ENCODE peak calls at places on chromosomes 4 and X, in ten cellular contexts. P is psoas muscle, I is DND-41, E is HCT116, R is SK-N-SH, K is IMR-90, C is cardiac muscle cell, T is left ventricle myocardium inferior, V is right atrium auricular region, J is transverse colon. Y is an unnamed sample.

GRCh38 chr4:48138936-48139335 is 4.9 kb upstream of the TXK start:
- DNase-seq in P (no peak), I (no peak), E (no peak), R (no peak), K (no peak), C (no peak), T (no peak), V (no peak), J (no peak), Y (no peak)

GRCh38 chr4:109816082-109816442 is 500 bp downstream of the GAR1 start:
- DNase-seq in P (no peak), I (peak; percentile 62), E (no peak), R (no peak), K (no peak), C (no peak), T (no peak), V (no peak), J (peak; percentile 26), Y (peak; percentile 68)

GRCh38 chrX:50876551-50876950 is 34.0 kb upstream of the BMP15 start:
- DNase-seq in P (no peak), I (no peak), E (no peak), R (no peak), K (no peak), C (no peak), T (no peak), V (no peak), J (no peak), Y (no peak)

GRCh38 chr4:185435466-185435865 is 9.7 kb upstream of the UFSP2 start:
- DNase-seq in P (no peak), I (no peak), E (no peak), R (no peak), K (no peak), C (no peak), T (no peak), V (no peak), J (no peak), Y (no peak)

GRCh38 chrX:26613951-26614350 is 398.0 kb downstream of the MAGEB5 start:
- DNase-seq in P (no peak), I (no peak), E (no peak), R (no peak), K (peak; percentile 60), C (no peak), T (no peak), V (no peak), J (no peak), Y (no peak)

GRCh38 chr4:56434599-56435000 is 815 bp downstream of the PPAT start:
- DNase-seq in P (no peak), I (no peak), E (no peak), R (no peak), K (peak; percentile 58), C (peak; percentile 78), T (no peak), V (no peak), J (no peak), Y (no peak)

GRCh38 chr4:60743654-60744053 is 456.5 kb upstream of the ADGRL3 start:
- DNase-seq in P (no peak), I (no peak), E (no peak), R (no peak), K (no peak), C (no peak), T (no peak), V (no peak), J (no peak), Y (no peak)

GRCh38 chr4:66852843-66853242 is 692.5 kb downstream of the CENPC start:
- DNase-seq in P (no peak), I (peak; percentile 28), E (no peak), R (no peak), K (no peak), C (peak; percentile 2), T (no peak), V (no peak), J (no peak), Y (no peak)

GRCh38 chr4:168942985-168943384 is 67.1 kb downstream of the CBR4 start:
- DNase-seq in P (no peak), I (no peak), E (peak; percentile 15), R (no peak), K (no peak), C (no peak), T (no peak), V (no peak), J (no peak), Y (no peak)

GRCh38 chr4:8891646-8892555 is 20.3 kb upstream of the HMX1 start:
- DNase-seq in P (no peak), I (no peak), E (no peak), R (peak; percentile 55), K (no peak), C (no peak), T (no peak), V (no peak), J (no peak), Y (no peak)

GRCh38 chr4:26819026-26819425 is 41.6 kb upstream of the STIM2 start:
- DNase-seq in P (no peak), I (no peak), E (no peak), R (no peak), K (no peak), C (no peak), T (no peak), V (no peak), J (no peak), Y (no peak)

GRCh38 chr4:143424276-143424675 is 87.6 kb downstream of the GAB1 start:
- DNase-seq in P (no peak), I (no peak), E (no peak), R (no peak), K (peak; percentile 82), C (no peak), T (no peak), V (no peak), J (no peak), Y (no peak)

GRCh38 chr4:83870551-83870950 is 334.6 kb downstream of the GPAT3 start:
- DNase-seq in P (no peak), I (no peak), E (no peak), R (no peak), K (no peak), C (no peak), T (no peak), V (no peak), J (no peak), Y (no peak)

GRCh38 chr4:24419147-24420034 is 165.0 kb downstream of the DHX15 start:
- DNase-seq in P (peak; percentile 75), I (peak; percentile 65), E (peak; percentile 41), R (peak; percentile 63), K (peak; percentile 69), C (peak; percentile 78), T (peak; percentile 71), V (peak; percentile 73), J (peak; percentile 79), Y (peak; percentile 84)

DNA sequence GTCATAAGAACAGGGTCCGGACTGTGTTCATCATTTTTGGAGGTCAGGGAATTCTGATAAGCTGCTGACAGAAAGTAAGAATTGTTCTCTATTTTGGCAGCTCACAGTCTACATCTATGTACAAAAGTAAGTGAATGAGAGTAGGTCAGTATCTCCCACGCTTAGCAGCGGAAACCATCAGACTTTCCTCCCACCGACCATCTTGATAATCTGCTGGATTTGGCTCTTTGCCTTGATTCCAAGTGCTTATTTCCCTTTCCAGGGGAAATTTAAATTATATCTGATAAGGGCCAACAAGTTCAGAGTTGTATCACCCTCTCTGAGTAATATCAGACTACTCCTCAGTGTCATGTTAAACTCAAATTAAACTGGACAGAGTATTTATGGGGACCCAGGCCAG is 118.0 kb downstream of the CAMK2D start:
- DNase-seq in P (no peak), I (no peak), E (no peak), R (no peak), K (no peak), C (peak; percentile 52), T (no peak), V (no peak), J (no peak), Y (no peak)
- H3K4me1 ChIP-seq in P (peaks cover 25% of the 10 kb centered on the region), I (no peaks in the 10 kb centered on the region), E (peaks cover 38% of the 10 kb centered on the region), R (no peaks in the 10 kb centered on the region), K (peaks cover 12% of the 10 kb centered on the region), C (peaks cover 10% of the 10 kb centered on the region), T (peaks cover 87% of the 10 kb centered on the region), V (peaks cover 64% of the 10 kb centered on the region), J (peaks cover 31% of the 10 kb centered on the region), Y (peaks cover 20% of the 10 kb centered on the region)

GRCh38 chr4:19224820-19225219 is 1026.9 kb upstream of the SLIT2 start:
- DNase-seq in P (no peak), I (no peak), E (peak; percentile 16), R (peak; percentile 15), K (peak; percentile 42), C (peak; percentile 54), T (no peak), V (no peak), J (no peak), Y (no peak)
- TF ChIP-seq CTCF in P (peak; percentile 24), I (peak; percentile 45), E (peak; percentile 39), R (peak; percentile 68), K (peak; percentile 41), C (peak; percentile 25), T (peak; percentile 52), V (no peak), J (peak; percentile 31), Y (peak; percentile 43)

GRCh38 chr4:76754439-76754838 is 143.5 kb downstream of the SOWAHB start:
- DNase-seq in P (no peak), I (no peak), E (no peak), R (no peak), K (no peak), C (no peak), T (no peak), V (no peak), J (no peak), Y (no peak)
- H3K36me3 ChIP-seq in P (no peaks in the 10 kb centered on the region), I (no peaks in the 10 kb centered on the region), E (no peaks in the 10 kb centered on the region), R (peaks cover 52% of the 10 kb centered on the region), K (peaks cover 23% of the 10 kb centered on the region), C (peaks cover 4% of the 10 kb centered on the region), T (peaks cover 3% of the 10 kb centered on the region), V (peaks cover 2% of the 10 kb centered on the region), J (no peaks in the 10 kb centered on the region), Y (peaks cover 5% of the 10 kb centered on the region)

DNA sequence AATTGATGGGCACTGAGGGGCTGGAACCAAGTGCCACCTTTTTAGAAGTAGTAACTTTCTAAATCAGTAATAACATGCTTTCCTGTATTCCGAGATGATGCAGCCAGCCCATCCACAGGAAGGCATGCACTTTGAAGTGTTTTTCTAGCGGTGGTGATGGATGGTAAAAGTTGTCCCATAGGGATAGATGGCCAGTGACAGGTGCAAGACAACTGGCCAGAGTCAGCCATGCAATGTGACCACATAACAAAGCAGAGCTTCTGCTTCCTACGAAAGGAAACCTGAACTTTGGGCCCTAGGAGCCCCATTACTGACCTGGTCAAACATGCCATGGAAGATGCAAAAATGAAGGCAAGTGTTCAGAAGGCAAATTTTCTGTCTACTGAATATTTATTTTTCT is 72.3 kb downstream of the NR3C2 start:
- DNase-seq in P (peak; percentile 13), I (no peak), E (no peak), R (no peak), K (no peak), C (no peak), T (no peak), V (no peak), J (no peak), Y (no peak)
- H3K4me1 ChIP-seq in P (peaks cover 27% of the 10 kb centered on the region), I (no peaks in the 10 kb centered on the region), E (no peaks in the 10 kb centered on the region), R (no peaks in the 10 kb centered on the region), K (no peaks in the 10 kb centered on the region), C (no peaks in the 10 kb centered on the region), T (peaks cover 47% of the 10 kb centered on the region), V (peaks cover 10% of the 10 kb centered on the region), J (no peaks in the 10 kb centered on the region), Y (no peaks in the 10 kb centered on the region)